ENCODE peak calls at places on chromosomes 7 and 10, in six cellular contexts. One of them, this sample, is unnamed.

GRCh38 chr10:87691515-87692070 is 31.9 kb downstream of the PAPSS2 start:
- DNase-seq in MM.1S: no peak
- DNase-seq in PC-3: peak
- DNase-seq in GM23338: no peak
- DNase-seq in GM23248: no peak
- DNase-seq in SK-N-SH: no peak
- DNase-seq in this sample: no peak

GRCh38 chr10:12720217-12720981 is 281.1 kb downstream of the CCDC3 start:
- DNase-seq in MM.1S: no peak
- DNase-seq in PC-3: peak
- DNase-seq in GM23338: no peak
- DNase-seq in GM23248: peak
- DNase-seq in SK-N-SH: no peak
- DNase-seq in this sample: no peak

GRCh38 chr7:144255471-144255897 is 9.1 kb downstream of the OR2A7 start:
- DNase-seq in MM.1S: peak
- DNase-seq in PC-3: no peak
- DNase-seq in GM23338: peak
- DNase-seq in GM23248: no peak
- DNase-seq in SK-N-SH: no peak
- DNase-seq in this sample: no peak

GRCh38 chr10:84696610-84697009 is 368.2 kb downstream of the CCSER2 start:
- DNase-seq in MM.1S: no peak
- DNase-seq in PC-3: no peak
- DNase-seq in GM23338: no peak
- DNase-seq in GM23248: no peak
- DNase-seq in SK-N-SH: no peak
- DNase-seq in this sample: no peak

GRCh38 chr10:35942052-35942451 is 300.0 kb upstream of the FZD8 start:
- DNase-seq in MM.1S: no peak
- DNase-seq in PC-3: no peak
- DNase-seq in GM23338: no peak
- DNase-seq in GM23248: no peak
- DNase-seq in SK-N-SH: no peak
- DNase-seq in this sample: no peak

GRCh38 chr10:131972474-131973071 is 9.2 kb downstream of the BNIP3 start:
- DNase-seq in MM.1S: no peak
- DNase-seq in PC-3: no peak
- DNase-seq in GM23338: no peak
- DNase-seq in GM23248: no peak
- DNase-seq in SK-N-SH: peak
- DNase-seq in this sample: no peak

GRCh38 chr7:132140341-132140740 is 435.9 kb downstream of the PLXNA4 start:
- DNase-seq in MM.1S: no peak
- DNase-seq in PC-3: no peak
- DNase-seq in GM23338: no peak
- DNase-seq in GM23248: peak
- DNase-seq in SK-N-SH: no peak
- DNase-seq in this sample: peak

GRCh38 chr10:33720161-33720560 is 385.7 kb upstream of the NRP1 start:
- DNase-seq in MM.1S: no peak
- DNase-seq in PC-3: no peak
- DNase-seq in GM23338: no peak
- DNase-seq in GM23248: no peak
- DNase-seq in SK-N-SH: no peak
- DNase-seq in this sample: no peak

GRCh38 chr7:36686499-36686898 is 37.8 kb downstream of the AOAH start:
- DNase-seq in MM.1S: no peak
- DNase-seq in PC-3: peak
- DNase-seq in GM23338: no peak
- DNase-seq in GM23248: no peak
- DNase-seq in SK-N-SH: no peak
- DNase-seq in this sample: no peak

GRCh38 chr7:34357068-34357467 is 300.9 kb upstream of the NPSR1 start:
- DNase-seq in MM.1S: no peak
- DNase-seq in PC-3: peak
- DNase-seq in GM23338: peak
- DNase-seq in GM23248: no peak
- DNase-seq in SK-N-SH: no peak
- DNase-seq in this sample: no peak

GRCh38 chr10:81108516-81109199 is 571.0 kb downstream of the SH2D4B start:
- DNase-seq in MM.1S: no peak
- DNase-seq in PC-3: no peak
- DNase-seq in GM23338: no peak
- DNase-seq in GM23248: no peak
- DNase-seq in SK-N-SH: no peak
- DNase-seq in this sample: no peak

GRCh38 chr7:39948375-39948774 is 1.7 kb upstream of the CDK13 start:
- DNase-seq in MM.1S: no peak
- DNase-seq in PC-3: no peak
- DNase-seq in GM23338: no peak
- DNase-seq in GM23248: peak
- DNase-seq in SK-N-SH: peak
- DNase-seq in this sample: no peak

GRCh38 chr7:102917436-102918353 is 4.9 kb downstream of the LRRC17 start:
- DNase-seq in MM.1S: no peak
- DNase-seq in PC-3: peak
- DNase-seq in GM23338: peak
- DNase-seq in GM23248: no peak
- DNase-seq in SK-N-SH: no peak
- DNase-seq in this sample: no peak

GRCh38 chr10:116637830-116638229 is 17.1 kb downstream of the PNLIPRP2 start:
- DNase-seq in MM.1S: peak
- DNase-seq in PC-3: peak
- DNase-seq in GM23338: no peak
- DNase-seq in GM23248: no peak
- DNase-seq in SK-N-SH: no peak
- DNase-seq in this sample: no peak

GRCh38 chr10:129761166-129761565 is 202.9 kb downstream of the EBF3 start:
- DNase-seq in MM.1S: no peak
- DNase-seq in PC-3: no peak
- DNase-seq in GM23338: no peak
- DNase-seq in GM23248: no peak
- DNase-seq in SK-N-SH: no peak
- DNase-seq in this sample: no peak

GRCh38 chr10:76149182-76149581 is 717.8 kb downstream of the LRMDA start:
- DNase-seq in MM.1S: no peak
- DNase-seq in PC-3: no peak
- DNase-seq in GM23338: no peak
- DNase-seq in GM23248: peak
- DNase-seq in SK-N-SH: no peak
- DNase-seq in this sample: no peak

GRCh38 chr10:112811741-112812551 is 138.1 kb upstream of the TCF7L2 start:
- DNase-seq in MM.1S: no peak
- DNase-seq in PC-3: peak
- DNase-seq in GM23338: peak
- DNase-seq in GM23248: peak
- DNase-seq in SK-N-SH: no peak
- DNase-seq in this sample: peak

GRCh38 chr7:128867842-128868623 is 5.4 kb downstream of the ATP6V1F start:
- DNase-seq in MM.1S: no peak
- DNase-seq in PC-3: no peak
- DNase-seq in GM23338: peak
- DNase-seq in GM23248: no peak
- DNase-seq in SK-N-SH: peak
- DNase-seq in this sample: no peak

GRCh38 chr10:110158051-110159005 is 49.1 kb upstream of the MXI1 start:
- DNase-seq in MM.1S: no peak
- DNase-seq in PC-3: no peak
- DNase-seq in GM23338: no peak
- DNase-seq in GM23248: no peak
- DNase-seq in SK-N-SH: no peak
- DNase-seq in this sample: no peak

GRCh38 chr7:98687331-98687863 is 70.3 kb downstream of the NPTX2 start:
- DNase-seq in MM.1S: no peak
- DNase-seq in PC-3: no peak
- DNase-seq in GM23338: no peak
- DNase-seq in GM23248: no peak
- DNase-seq in SK-N-SH: peak
- DNase-seq in this sample: peak
- TF ChIP-seq EZH2phosphoT487 in MM.1S: no peak
- TF ChIP-seq EZH2phosphoT487 in PC-3: no peak
- TF ChIP-seq EZH2phosphoT487 in GM23338: no peak
- TF ChIP-seq EZH2phosphoT487 in GM23248: no peak
- TF ChIP-seq EZH2phosphoT487 in SK-N-SH: no peak
- TF ChIP-seq EZH2phosphoT487 in this sample: no peak

GRCh38 chr10:15884447-15884846 is 24.1 kb upstream of the MINDY3 start:
- DNase-seq in MM.1S: no peak
- DNase-seq in PC-3: no peak
- DNase-seq in GM23338: no peak
- DNase-seq in GM23248: no peak
- DNase-seq in SK-N-SH: no peak
- DNase-seq in this sample: no peak

GRCh38 chr10:15879058-15879457 is 18.8 kb upstream of the MINDY3 start:
- DNase-seq in MM.1S: peak
- DNase-seq in PC-3: peak
- DNase-seq in GM23338: peak
- DNase-seq in GM23248: peak
- DNase-seq in SK-N-SH: peak
- DNase-seq in this sample: peak

GRCh38 chr10:15877836-15878576 is 17.7 kb upstream of the MINDY3 start:
- DNase-seq in MM.1S: no peak
- DNase-seq in PC-3: peak
- DNase-seq in GM23338: peak
- DNase-seq in GM23248: no peak
- DNase-seq in SK-N-SH: no peak
- DNase-seq in this sample: peak

GRCh38 chr10:15881542-15881941 is 21.2 kb upstream of the MINDY3 start:
- DNase-seq in MM.1S: no peak
- DNase-seq in PC-3: no peak
- DNase-seq in GM23338: no peak
- DNase-seq in GM23248: no peak
- DNase-seq in SK-N-SH: no peak
- DNase-seq in this sample: no peak

DNA sequence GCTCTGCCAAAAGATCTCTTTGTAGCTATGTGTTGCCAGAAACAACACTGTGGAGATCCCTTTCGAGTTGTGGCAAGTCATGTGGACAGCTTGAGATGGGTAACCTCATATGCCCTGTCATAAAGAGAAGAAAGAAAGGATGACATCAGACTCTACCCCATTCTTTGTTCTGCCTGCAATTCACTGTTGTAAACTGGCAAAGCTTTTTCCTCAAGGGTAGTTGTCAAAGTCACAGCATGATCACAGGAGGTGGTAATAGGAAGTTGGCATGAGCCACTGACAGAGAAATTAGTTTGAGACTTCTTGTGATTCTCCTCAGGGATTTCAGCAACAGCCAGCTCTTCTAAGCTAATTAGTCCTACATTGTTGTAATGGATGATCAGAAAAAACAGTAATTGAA is 19.4 kb upstream of the MINDY3 start:
- DNase-seq in MM.1S: no peak
- DNase-seq in PC-3: no peak
- DNase-seq in GM23338: peak
- DNase-seq in GM23248: no peak
- DNase-seq in SK-N-SH: no peak
- DNase-seq in this sample: peak
- H3K4me2 ChIP-seq in MM.1S: no peak
- H3K4me2 ChIP-seq in PC-3: no peak
- H3K4me2 ChIP-seq in GM23338: no peak
- H3K4me2 ChIP-seq in GM23248: no peak
- H3K4me2 ChIP-seq in SK-N-SH: peak
- H3K4me2 ChIP-seq in this sample: peak

GRCh38 chr10:92849576-92850090 is 1.3 kb downstream of the EXOC6 start:
- DNase-seq in MM.1S: no peak
- DNase-seq in PC-3: no peak
- DNase-seq in GM23338: no peak
- DNase-seq in GM23248: no peak
- DNase-seq in SK-N-SH: no peak
- DNase-seq in this sample: no peak
- TF ChIP-seq EZH2phosphoT487 in MM.1S: no peak
- TF ChIP-seq EZH2phosphoT487 in PC-3: no peak
- TF ChIP-seq EZH2phosphoT487 in GM23338: no peak
- TF ChIP-seq EZH2phosphoT487 in GM23248: no peak
- TF ChIP-seq EZH2phosphoT487 in SK-N-SH: no peak
- TF ChIP-seq EZH2phosphoT487 in this sample: peak

DNA sequence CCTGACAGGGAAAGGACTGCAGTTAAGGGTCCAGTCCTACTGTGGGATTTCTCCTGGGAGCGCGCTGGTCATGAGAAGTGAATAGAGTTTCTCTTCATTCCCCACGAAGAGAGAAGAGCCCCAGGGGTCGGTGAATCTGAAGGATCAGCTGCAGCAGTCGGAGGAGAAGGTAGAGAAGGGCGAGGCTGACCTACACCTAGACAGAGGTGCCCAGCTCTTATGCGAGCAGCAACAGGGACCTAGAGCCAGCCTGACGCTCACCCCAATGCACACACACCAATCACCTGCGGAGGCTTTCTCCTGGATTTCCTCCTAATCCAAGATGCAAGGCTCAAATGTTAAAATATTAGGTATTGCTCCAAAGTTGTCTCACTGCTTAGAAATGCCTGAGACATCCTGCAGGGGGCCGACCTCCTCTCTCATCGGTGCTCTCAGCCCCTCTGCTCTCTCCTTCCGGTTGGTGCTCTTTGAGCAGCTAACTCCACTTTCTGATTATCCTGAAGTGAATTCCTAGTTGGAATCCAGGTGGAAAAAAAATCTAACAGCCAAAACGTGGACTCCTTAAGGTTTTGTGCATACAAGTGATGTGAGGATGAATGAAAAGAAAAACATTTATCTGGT is 176.4 kb downstream of the AHR start:
- DNase-seq in MM.1S: no peak
- DNase-seq in PC-3: peak
- DNase-seq in GM23338: peak
- DNase-seq in GM23248: no peak
- DNase-seq in SK-N-SH: peak
- DNase-seq in this sample: peak
- H3K4me2 ChIP-seq in MM.1S: no peak
- H3K4me2 ChIP-seq in PC-3: no peak
- H3K4me2 ChIP-seq in GM23338: no peak
- H3K4me2 ChIP-seq in GM23248: no peak
- H3K4me2 ChIP-seq in SK-N-SH: peak
- H3K4me2 ChIP-seq in this sample: no peak

GRCh38 chr10:22710139-22710745 is 4.1 kb downstream of the PIP4K2A start:
- DNase-seq in MM.1S: no peak
- DNase-seq in PC-3: no peak
- DNase-seq in GM23338: no peak
- DNase-seq in GM23248: no peak
- DNase-seq in SK-N-SH: no peak
- DNase-seq in this sample: no peak
- TF ChIP-seq EZH2phosphoT487 in MM.1S: no peak
- TF ChIP-seq EZH2phosphoT487 in PC-3: no peak
- TF ChIP-seq EZH2phosphoT487 in GM23338: no peak
- TF ChIP-seq EZH2phosphoT487 in GM23248: no peak
- TF ChIP-seq EZH2phosphoT487 in SK-N-SH: no peak
- TF ChIP-seq EZH2phosphoT487 in this sample: no peak

DNA sequence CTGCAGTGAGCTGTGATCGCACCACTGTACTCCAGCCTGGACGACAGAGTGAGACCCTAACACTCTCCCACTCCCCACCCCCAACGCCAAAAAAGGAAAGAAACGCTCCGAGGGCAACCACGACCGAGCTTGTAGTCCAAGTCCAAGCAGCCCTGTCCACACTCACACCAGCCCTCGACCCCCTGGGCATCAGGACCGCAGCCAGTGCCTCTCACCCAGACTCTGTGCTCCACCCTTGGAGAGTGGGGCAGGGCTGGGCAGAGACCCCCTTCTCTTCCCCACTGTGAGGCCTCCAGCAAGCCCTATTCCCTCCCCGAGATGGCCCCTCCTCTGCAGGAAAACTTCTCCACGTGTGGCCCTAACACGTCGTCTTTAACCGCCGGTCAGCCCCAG is 82.6 kb downstream of the FOXL3 start:
- DNase-seq in MM.1S: no peak
- DNase-seq in PC-3: no peak
- DNase-seq in GM23338: no peak
- DNase-seq in GM23248: no peak
- DNase-seq in SK-N-SH: no peak
- DNase-seq in this sample: no peak
- H3K4me2 ChIP-seq in MM.1S: no peak
- H3K4me2 ChIP-seq in PC-3: no peak
- H3K4me2 ChIP-seq in GM23338: no peak
- H3K4me2 ChIP-seq in GM23248: no peak
- H3K4me2 ChIP-seq in SK-N-SH: no peak
- H3K4me2 ChIP-seq in this sample: peak

This sample was measured in neural progenitor cell.